ENCODE peak calls at places on chromosome 10, in five cellular contexts. T, K, R, A and V are unnamed samples.

GRCh38 chr10:26216577-26216948 is at the start of gene GAD2:
- DNase-seq in T (no peak), K (no peak), R (no peak), A (no peak), V (no peak)

GRCh38 chr10:119689016-119689564 is 36.8 kb upstream of the INPP5F start:
- DNase-seq in T (no peak), K (no peak), R (no peak), A (no peak), V (no peak)

GRCh38 chr10:49379596-49380410 is 16.1 kb downstream of the DRGX start:
- DNase-seq in T (no peak), K (no peak), R (no peak), A (no peak), V (peak; percentile 39)

GRCh38 chr10:28806951-28807759 is 129.8 kb downstream of the BAMBI start:
- DNase-seq in T (no peak), K (no peak), R (no peak), A (no peak), V (no peak)

GRCh38 chr10:73653195-73653594 is 2.6 kb downstream of the SYNPO2L start:
- DNase-seq in T (no peak), K (no peak), R (no peak), A (no peak), V (no peak)

GRCh38 chr10:3476186-3476585 is 303.6 kb upstream of the PITRM1 start:
- DNase-seq in T (no peak), K (no peak), R (no peak), A (no peak), V (peak; percentile 43)

GRCh38 chr10:123241391-123242141 is 87.4 kb downstream of the BUB3 start:
- DNase-seq in T (no peak), K (peak; percentile 53), R (no peak), A (no peak), V (no peak)

GRCh38 chr10:110207805-110208613 is 604 bp downstream of the MXI1 start:
- DNase-seq in T (peak; percentile 46), K (no peak), R (no peak), A (peak; percentile 34), V (peak; percentile 73)

GRCh38 chr10:56449770-56450169 is 88.7 kb upstream of the ZWINT start:
- DNase-seq in T (no peak), K (no peak), R (no peak), A (no peak), V (no peak)

GRCh38 chr10:122490268-122490667 is 28.9 kb downstream of the HTRA1 start:
- DNase-seq in T (no peak), K (no peak), R (no peak), A (no peak), V (no peak)

GRCh38 chr10:98246911-98247820 is 20.8 kb downstream of the LOXL4 start:
- DNase-seq in T (no peak), K (no peak), R (no peak), A (no peak), V (peak; percentile 34)

GRCh38 chr10:36362257-36362656 is 720.2 kb upstream of the FZD8 start:
- DNase-seq in T (no peak), K (no peak), R (no peak), A (no peak), V (no peak)

GRCh38 chr10:112613620-112614019 is 166.6 kb downstream of the VTI1A start:
- DNase-seq in T (no peak), K (no peak), R (no peak), A (no peak), V (no peak)

GRCh38 chr10:29630205-29631048 is 4.3 kb downstream of the SVIL start:
- DNase-seq in T (no peak), K (no peak), R (no peak), A (no peak), V (no peak)